ENCODE peak calls at places on chromosome 13, in nine cellular contexts. One of them, this sample, is unnamed.

GRCh38 chr13:72850959-72851677 is 69.2 kb downstream of the PIBF1 start:
- DNase-seq in HCT116: no peak
- DNase-seq in tibial nerve: no peak
- DNase-seq in HepG2: no peak
- DNase-seq in breast epithelium: no peak
- DNase-seq in IMR-90: no peak
- DNase-seq in heart left ventricle: no peak
- DNase-seq in sigmoid colon: peak; percentile 57
- DNase-seq in uterus: no peak
- DNase-seq in this sample: no peak

GRCh38 chr13:47480121-47480520 is 521.0 kb downstream of the SUCLA2 start:
- DNase-seq in HCT116: no peak
- DNase-seq in heart left ventricle: no peak
- DNase-seq in sigmoid colon: no peak
- DNase-seq in breast epithelium: no peak
- DNase-seq in IMR-90: peak; percentile 96
- DNase-seq in HepG2: no peak
- DNase-seq in tibial nerve: no peak
- DNase-seq in uterus: no peak
- DNase-seq in this sample: no peak

GRCh38 chr13:52788011-52788410 is 48.4 kb upstream of the CNMD start:
- DNase-seq in sigmoid colon: no peak
- DNase-seq in IMR-90: no peak
- DNase-seq in heart left ventricle: no peak
- DNase-seq in HepG2: no peak
- DNase-seq in uterus: no peak
- DNase-seq in tibial nerve: no peak
- DNase-seq in breast epithelium: no peak
- DNase-seq in HCT116: no peak
- DNase-seq in this sample: no peak

GRCh38 chr13:23995283-23996073 is 98.2 kb upstream of the C1QTNF9B start:
- DNase-seq in sigmoid colon: no peak
- DNase-seq in HepG2: no peak
- DNase-seq in HCT116: no peak
- DNase-seq in IMR-90: no peak
- DNase-seq in breast epithelium: no peak
- DNase-seq in heart left ventricle: peak; percentile 48
- DNase-seq in uterus: no peak
- DNase-seq in tibial nerve: no peak
- DNase-seq in this sample: no peak

GRCh38 chr13:113589251-113589960 is 4.9 kb downstream of the TFDP1 start:
- DNase-seq in HCT116: no peak
- DNase-seq in tibial nerve: no peak
- DNase-seq in breast epithelium: peak; percentile 40
- DNase-seq in HepG2: no peak
- DNase-seq in heart left ventricle: no peak
- DNase-seq in sigmoid colon: no peak
- DNase-seq in uterus: no peak
- DNase-seq in IMR-90: no peak
- DNase-seq in this sample: peak; percentile 78

GRCh38 chr13:42876810-42877550 is 95.6 kb downstream of the FAM216B start:
- DNase-seq in sigmoid colon: no peak
- DNase-seq in heart left ventricle: no peak
- DNase-seq in breast epithelium: no peak
- DNase-seq in HCT116: no peak
- DNase-seq in IMR-90: peak; percentile 66
- DNase-seq in HepG2: no peak
- DNase-seq in tibial nerve: no peak
- DNase-seq in uterus: no peak
- DNase-seq in this sample: no peak

GRCh38 chr13:23354520-23354919 is 79.0 kb downstream of the SACS start:
- DNase-seq in sigmoid colon: no peak
- DNase-seq in HCT116: no peak
- DNase-seq in tibial nerve: no peak
- DNase-seq in heart left ventricle: no peak
- DNase-seq in uterus: no peak
- DNase-seq in IMR-90: no peak
- DNase-seq in HepG2: no peak
- DNase-seq in breast epithelium: no peak
- DNase-seq in this sample: no peak

GRCh38 chr13:73210218-73210883 is 151.5 kb downstream of the KLF5 start:
- DNase-seq in uterus: no peak
- DNase-seq in IMR-90: no peak
- DNase-seq in heart left ventricle: no peak
- DNase-seq in tibial nerve: no peak
- DNase-seq in HCT116: peak; percentile 71
- DNase-seq in HepG2: peak; percentile 82
- DNase-seq in breast epithelium: no peak
- DNase-seq in sigmoid colon: no peak
- DNase-seq in this sample: no peak

GRCh38 chr13:35140321-35140720 is 198.3 kb downstream of the NBEA start:
- DNase-seq in tibial nerve: no peak
- DNase-seq in heart left ventricle: no peak
- DNase-seq in sigmoid colon: no peak
- DNase-seq in uterus: no peak
- DNase-seq in breast epithelium: no peak
- DNase-seq in HCT116: no peak
- DNase-seq in HepG2: no peak
- DNase-seq in IMR-90: peak; percentile 4
- DNase-seq in this sample: no peak

GRCh38 chr13:38970380-38971051 is 20.1 kb downstream of the STOML3 start:
- DNase-seq in HCT116: no peak
- DNase-seq in HepG2: no peak
- DNase-seq in IMR-90: no peak
- DNase-seq in tibial nerve: no peak
- DNase-seq in uterus: no peak
- DNase-seq in breast epithelium: no peak
- DNase-seq in sigmoid colon: no peak
- DNase-seq in heart left ventricle: no peak
- DNase-seq in this sample: no peak

GRCh38 chr13:68490594-68490993 is 1260.5 kb upstream of the PCDH9 start:
- DNase-seq in IMR-90: no peak
- DNase-seq in breast epithelium: no peak
- DNase-seq in sigmoid colon: no peak
- DNase-seq in tibial nerve: no peak
- DNase-seq in HCT116: no peak
- DNase-seq in heart left ventricle: no peak
- DNase-seq in uterus: no peak
- DNase-seq in HepG2: no peak
- DNase-seq in this sample: no peak

GRCh38 chr13:41470187-41470586 is 12.8 kb downstream of the RGCC start:
- DNase-seq in heart left ventricle: no peak
- DNase-seq in sigmoid colon: no peak
- DNase-seq in IMR-90: no peak
- DNase-seq in HepG2: no peak
- DNase-seq in breast epithelium: no peak
- DNase-seq in HCT116: no peak
- DNase-seq in tibial nerve: no peak
- DNase-seq in uterus: no peak
- DNase-seq in this sample: no peak

GRCh38 chr13:50714886-50715285 is 128.6 kb downstream of the DLEU7 start:
- DNase-seq in sigmoid colon: no peak
- DNase-seq in heart left ventricle: no peak
- DNase-seq in uterus: no peak
- DNase-seq in breast epithelium: no peak
- DNase-seq in HCT116: no peak
- DNase-seq in IMR-90: no peak
- DNase-seq in tibial nerve: no peak
- DNase-seq in HepG2: no peak
- DNase-seq in this sample: no peak

GRCh38 chr13:33999830-34000605 is 182.1 kb downstream of the RFC3 start:
- DNase-seq in tibial nerve: no peak
- DNase-seq in sigmoid colon: no peak
- DNase-seq in HCT116: no peak
- DNase-seq in HepG2: no peak
- DNase-seq in breast epithelium: no peak
- DNase-seq in heart left ventricle: no peak
- DNase-seq in IMR-90: no peak
- DNase-seq in uterus: no peak
- DNase-seq in this sample: no peak

GRCh38 chr13:35252536-35253205 is 223.8 kb downstream of the MAB21L1 start:
- DNase-seq in uterus: no peak
- DNase-seq in tibial nerve: no peak
- DNase-seq in heart left ventricle: no peak
- DNase-seq in sigmoid colon: no peak
- DNase-seq in IMR-90: no peak
- DNase-seq in HCT116: no peak
- DNase-seq in breast epithelium: no peak
- DNase-seq in HepG2: no peak
- DNase-seq in this sample: no peak

GRCh38 chr13:30109471-30110135 is 197.7 kb downstream of the KATNAL1 start:
- DNase-seq in HepG2: no peak
- DNase-seq in uterus: no peak
- DNase-seq in sigmoid colon: no peak
- DNase-seq in HCT116: no peak
- DNase-seq in breast epithelium: no peak
- DNase-seq in heart left ventricle: no peak
- DNase-seq in tibial nerve: no peak
- DNase-seq in IMR-90: no peak
- DNase-seq in this sample: peak; percentile 45
- H3K4me3 ChIP-seq in HepG2: no peak overlapping the region
- H3K4me3 ChIP-seq in uterus: no peak overlapping the region
- H3K4me3 ChIP-seq in sigmoid colon: no peak overlapping the region
- H3K4me3 ChIP-seq in HCT116: no peak overlapping the region
- H3K4me3 ChIP-seq in breast epithelium: no peak overlapping the region
- H3K4me3 ChIP-seq in heart left ventricle: no peak overlapping the region
- H3K4me3 ChIP-seq in tibial nerve: no peak overlapping the region
- H3K4me3 ChIP-seq in IMR-90: no peak overlapping the region
- H3K4me3 ChIP-seq in this sample: no peak overlapping the region

DNA sequence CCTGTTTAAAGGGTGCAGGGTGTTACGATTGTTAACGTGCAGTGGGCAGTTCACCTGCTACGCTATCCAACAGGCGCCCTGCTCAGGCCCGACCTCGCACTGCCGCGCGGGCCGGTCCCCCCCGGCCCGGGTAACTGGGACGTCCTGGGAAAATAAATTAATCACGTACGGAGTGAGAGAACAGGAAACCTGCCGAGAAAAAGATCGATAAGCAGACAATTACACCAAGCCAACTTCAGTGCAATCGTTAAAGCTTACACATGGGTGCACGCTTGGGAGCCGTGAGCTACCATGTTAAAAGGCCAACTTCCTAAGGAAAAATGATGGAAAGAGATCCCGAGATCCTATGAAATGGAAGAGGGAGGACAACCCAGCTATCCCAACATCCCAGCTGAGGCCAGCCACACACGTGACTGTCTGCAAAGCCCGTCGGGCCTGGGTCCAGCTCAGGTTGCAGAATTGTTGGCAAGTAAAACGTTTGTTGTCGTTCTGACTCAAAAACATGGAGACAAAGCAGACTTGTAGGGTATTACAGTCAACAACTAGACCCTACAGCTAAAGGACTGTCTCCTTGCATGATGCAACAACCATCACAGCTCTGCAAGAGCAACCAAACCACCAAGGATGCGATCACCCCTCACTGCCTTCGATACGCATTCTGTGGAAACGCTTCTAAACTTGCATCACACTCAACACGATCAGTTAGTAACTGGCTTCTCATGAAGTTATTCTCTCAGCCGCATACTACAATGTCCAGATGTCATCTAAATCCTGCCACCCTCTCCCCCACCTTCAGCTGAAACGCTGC is 741 bp upstream of the TUBGCP3 start:
- DNase-seq in IMR-90: no peak
- DNase-seq in HCT116: no peak
- DNase-seq in uterus: no peak
- DNase-seq in sigmoid colon: no peak
- DNase-seq in HepG2: no peak
- DNase-seq in tibial nerve: no peak
- DNase-seq in breast epithelium: no peak
- DNase-seq in heart left ventricle: no peak
- DNase-seq in this sample: no peak
- TF ChIP-seq POLR2A in IMR-90: no peak
- TF ChIP-seq POLR2A in HCT116: no peak
- TF ChIP-seq POLR2A in uterus: no peak
- TF ChIP-seq POLR2A in sigmoid colon: no peak
- TF ChIP-seq POLR2A in HepG2: no peak
- TF ChIP-seq POLR2A in tibial nerve: no peak
- TF ChIP-seq POLR2A in breast epithelium: no peak
- TF ChIP-seq POLR2A in heart left ventricle: no peak
- TF ChIP-seq POLR2A in this sample: no peak

GRCh38 chr13:110628477-110628793 is 13.1 kb downstream of the NAXD start:
- DNase-seq in HepG2: no peak
- DNase-seq in uterus: peak; percentile 62
- DNase-seq in breast epithelium: no peak
- DNase-seq in tibial nerve: no peak
- DNase-seq in sigmoid colon: peak; percentile 91
- DNase-seq in HCT116: no peak
- DNase-seq in IMR-90: no peak
- DNase-seq in heart left ventricle: no peak
- DNase-seq in this sample: no peak

GRCh38 chr13:110628952-110629701 is 13.8 kb downstream of the NAXD start:
- DNase-seq in HCT116: no peak
- DNase-seq in heart left ventricle: no peak
- DNase-seq in HepG2: no peak
- DNase-seq in breast epithelium: no peak
- DNase-seq in uterus: no peak
- DNase-seq in IMR-90: no peak
- DNase-seq in tibial nerve: no peak
- DNase-seq in sigmoid colon: peak; percentile 88
- DNase-seq in this sample: no peak

GRCh38 chr13:110626510-110626909 is 11.2 kb downstream of the NAXD start:
- DNase-seq in IMR-90: no peak
- DNase-seq in heart left ventricle: no peak
- DNase-seq in tibial nerve: no peak
- DNase-seq in HCT116: no peak
- DNase-seq in sigmoid colon: no peak
- DNase-seq in breast epithelium: no peak
- DNase-seq in HepG2: no peak
- DNase-seq in uterus: no peak
- DNase-seq in this sample: no peak

GRCh38 chr13:110627351-110627750 is 12.0 kb downstream of the NAXD start:
- DNase-seq in heart left ventricle: no peak
- DNase-seq in IMR-90: no peak
- DNase-seq in breast epithelium: no peak
- DNase-seq in HepG2: no peak
- DNase-seq in sigmoid colon: no peak
- DNase-seq in tibial nerve: no peak
- DNase-seq in uterus: no peak
- DNase-seq in HCT116: no peak
- DNase-seq in this sample: no peak

GRCh38 chr13:110627761-110628476 is 12.6 kb downstream of the NAXD start:
- DNase-seq in uterus: no peak
- DNase-seq in breast epithelium: no peak
- DNase-seq in sigmoid colon: no peak
- DNase-seq in tibial nerve: no peak
- DNase-seq in HCT116: no peak
- DNase-seq in HepG2: no peak
- DNase-seq in heart left ventricle: no peak
- DNase-seq in IMR-90: no peak
- DNase-seq in this sample: no peak
- H3K4me3 ChIP-seq in uterus: no peak overlapping the region
- H3K4me3 ChIP-seq in breast epithelium: no peak overlapping the region
- H3K4me3 ChIP-seq in sigmoid colon: no peak overlapping the region
- H3K4me3 ChIP-seq in tibial nerve: no peak overlapping the region
- H3K4me3 ChIP-seq in HCT116: no peak overlapping the region
- H3K4me3 ChIP-seq in HepG2: no peak overlapping the region
- H3K4me3 ChIP-seq in heart left ventricle: no peak overlapping the region
- H3K4me3 ChIP-seq in IMR-90: no peak overlapping the region
- H3K4me3 ChIP-seq in this sample: no peak overlapping the region

DNA sequence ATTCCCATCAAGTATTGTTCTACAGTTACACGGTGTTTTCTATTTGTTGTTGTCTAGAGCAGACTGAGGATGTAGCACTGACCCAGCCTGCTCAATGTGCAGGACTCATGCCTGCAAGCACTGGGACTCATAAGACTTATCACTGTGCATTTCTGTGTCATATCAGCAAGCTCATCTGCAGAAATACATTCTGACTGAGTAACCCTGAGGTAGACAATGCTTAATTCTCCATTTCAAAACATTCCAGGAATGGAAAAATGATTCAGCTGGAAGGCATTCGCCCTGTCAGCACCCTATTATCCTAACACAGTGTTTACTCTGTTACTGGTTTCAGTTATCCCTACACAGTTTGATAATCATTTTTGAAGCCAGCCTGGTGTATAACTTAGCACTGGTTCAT is 2506.4 kb downstream of the PCDH9 start:
- DNase-seq in breast epithelium: no peak
- DNase-seq in uterus: no peak
- DNase-seq in tibial nerve: no peak
- DNase-seq in HepG2: peak; percentile 62
- DNase-seq in sigmoid colon: no peak
- DNase-seq in heart left ventricle: no peak
- DNase-seq in IMR-90: peak; percentile 94
- DNase-seq in HCT116: peak; percentile 80
- DNase-seq in this sample: no peak
- TF ChIP-seq POLR2A in breast epithelium: no peak
- TF ChIP-seq POLR2A in uterus: no peak
- TF ChIP-seq POLR2A in tibial nerve: no peak
- TF ChIP-seq POLR2A in HepG2: no peak
- TF ChIP-seq POLR2A in sigmoid colon: no peak
- TF ChIP-seq POLR2A in heart left ventricle: no peak
- TF ChIP-seq POLR2A in IMR-90: no peak
- TF ChIP-seq POLR2A in HCT116: no peak
- TF ChIP-seq POLR2A in this sample: no peak